ENCODE peak calls at places on chromosome 16, in six cellular contexts. Z is astrocyte of the spinal cord, Q is MM.1S, V is lower leg skin, E is fibroblast of the aortic adventitia, A is tibial artery. B is an unnamed sample.

GRCh38 chr16:89392881-89393730 is 97.3 kb downstream of the ANKRD11 start:
- DNase-seq in Z (no peak), A (no peak), Q (no peak), V (no peak), E (no peak), B (no peak)

GRCh38 chr16:22240023-22240697 is 34.1 kb downstream of the EEF2K start:
- DNase-seq in Q (no peak), Z (no peak), A (no peak), V (peak), E (peak), B (no peak)

GRCh38 chr16:54080524-54081008 is 206.0 kb downstream of the IRX3 start:
- DNase-seq in Z (peak), V (peak), E (peak), Q (no peak), A (no peak), B (peak)

GRCh38 chr16:10984509-10984908 is 40.1 kb downstream of the CLEC16A start:
- DNase-seq in Q (peak), V (no peak), E (peak), A (no peak), Z (peak), B (peak)

GRCh38 chr16:35510701-35511100 is 2051.3 kb downstream of the TP53TG3F start:
- DNase-seq in Q (peak), V (no peak), A (no peak), E (no peak), Z (no peak), B (no peak)

GRCh38 chr16:72905581-72905980 is 142.3 kb downstream of the ZFHX3 start:
- DNase-seq in Z (peak), E (peak), Q (no peak), V (no peak), A (no peak), B (peak)

GRCh38 chr16:87661561-87661960 is 59.3 kb downstream of the JPH3 start:
- DNase-seq in A (no peak), Z (peak), E (peak), Q (peak), V (no peak), B (peak)

GRCh38 chr16:592518-593306 is 2.8 kb downstream of the RAB40C start:
- DNase-seq in E (peak), Z (no peak), A (no peak), Q (no peak), V (peak), B (no peak)

GRCh38 chr16:72894291-72895151 is 153.4 kb downstream of the ZFHX3 start:
- DNase-seq in Q (no peak), V (no peak), A (peak), E (peak), Z (peak), B (no peak)

GRCh38 chr16:65122724-65122973 is 786 bp upstream of the CDH11 start:
- DNase-seq in V (no peak), A (no peak), E (no peak), Q (no peak), Z (no peak), B (no peak)

DNA sequence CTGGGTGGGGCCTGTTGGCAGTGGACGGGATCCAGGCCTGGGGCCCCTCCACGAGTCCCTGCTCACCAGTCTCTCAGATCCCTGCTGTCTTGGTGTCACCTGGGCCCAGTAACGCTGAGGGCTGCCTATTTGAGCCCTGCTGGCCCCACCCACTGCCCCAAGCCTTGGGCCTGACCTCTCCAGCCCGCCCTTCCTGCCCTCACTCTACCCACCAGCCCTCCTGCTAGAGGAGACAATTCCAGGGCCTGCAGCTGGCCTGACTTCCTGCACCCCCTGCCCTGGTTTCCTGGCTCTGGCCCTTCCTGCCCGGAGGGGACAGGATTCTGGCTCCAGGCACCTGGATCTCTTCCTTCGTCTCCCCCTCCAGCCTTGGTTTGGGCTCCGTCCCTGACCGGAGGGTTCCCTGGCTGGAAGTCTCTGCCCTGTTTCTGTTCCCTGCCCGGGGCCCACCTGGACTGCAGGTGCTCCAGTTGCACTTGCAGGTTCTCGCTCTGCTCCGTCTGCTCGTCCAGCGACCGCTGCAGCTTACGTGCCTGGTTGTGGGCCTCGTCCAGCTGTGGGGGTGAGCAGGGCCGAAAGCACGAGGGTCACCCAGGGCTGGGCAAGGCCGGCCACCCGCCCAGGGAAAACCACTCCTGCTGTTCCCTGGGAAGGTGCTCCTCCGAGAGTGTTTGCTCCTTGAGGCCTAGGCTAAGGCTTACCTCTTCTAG is 21.3 kb downstream of the CCDC102A start:
- DNase-seq in Q (no peak), E (no peak), A (no peak), Z (no peak), V (no peak), B (no peak)
- TF ChIP-seq CTCF in Q (no peak), E (no peak), A (no peak), Z (no peak), V (no peak), B (no peak)

DNA sequence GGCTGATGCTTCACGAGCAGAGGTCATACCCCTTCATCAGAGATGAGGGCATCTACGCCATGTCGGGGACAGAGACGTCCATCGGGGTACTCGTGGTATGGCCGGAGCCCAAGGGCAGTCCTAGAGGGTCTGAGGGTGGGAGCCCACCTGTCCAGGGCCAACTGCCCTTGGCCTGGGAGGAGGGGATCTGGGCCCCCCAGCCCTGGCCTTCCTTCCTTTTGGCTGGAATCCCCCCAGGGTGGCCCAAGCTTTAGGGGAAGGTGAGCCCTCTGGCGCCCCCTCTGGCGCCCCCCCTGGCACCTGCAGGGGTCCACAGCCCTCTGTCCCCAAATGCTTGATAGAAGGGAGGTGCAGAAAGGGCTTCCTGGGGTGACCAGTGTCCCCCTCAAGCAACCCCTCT is 69.3 kb downstream of the SCNN1B start:
- DNase-seq in A (no peak), V (no peak), Q (no peak), E (no peak), Z (no peak), B (no peak)
- TF ChIP-seq CTCF in A (no peak), V (no peak), Q (peak), E (no peak), Z (no peak), B (no peak)

DNA sequence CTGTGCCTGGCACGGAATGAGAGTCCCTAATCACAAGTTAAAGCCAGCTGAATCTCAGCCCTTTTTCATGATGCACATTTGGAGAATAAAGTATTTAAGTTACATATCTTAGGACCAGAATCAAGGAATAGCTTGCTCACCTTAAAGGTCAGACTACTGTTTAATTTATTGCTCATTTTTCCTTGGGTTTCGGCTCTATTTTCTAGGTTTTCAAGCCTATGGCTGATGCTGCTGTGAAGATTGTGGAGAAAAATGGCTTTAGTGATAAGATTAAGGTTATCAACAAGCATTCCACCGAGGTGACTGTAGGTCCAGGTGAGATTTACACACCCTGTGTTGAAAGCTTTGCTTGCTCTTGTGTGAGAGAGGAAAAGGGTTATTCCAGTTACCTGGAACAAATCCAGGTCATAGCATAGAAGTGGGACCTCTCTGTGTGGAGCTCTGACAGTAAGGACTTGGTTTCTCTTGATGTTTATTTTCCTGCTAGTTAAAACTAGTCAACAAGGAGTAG is 18.1 kb downstream of the PRMT7 start:
- DNase-seq in Z (no peak), Q (no peak), A (no peak), V (no peak), E (no peak), B (no peak)
- TF ChIP-seq CTCF in Z (no peak), Q (no peak), A (no peak), V (no peak), E (no peak), B (peak)

GRCh38 chr16:51121850-51122249 is 29.2 kb downstream of the SALL1 start:
- DNase-seq in V (no peak), A (no peak), Q (no peak), Z (no peak), E (no peak), B (no peak)

GRCh38 chr16:51129105-51129504 is 22.0 kb downstream of the SALL1 start:
- DNase-seq in Q (no peak), E (peak), A (no peak), Z (peak), V (no peak), B (no peak)

GRCh38 chr16:51121009-51121347 is 30.1 kb downstream of the SALL1 start:
- DNase-seq in A (no peak), Z (no peak), V (no peak), E (no peak), Q (no peak), B (no peak)

GRCh38 chr16:51124896-51125295 is 26.2 kb downstream of the SALL1 start:
- DNase-seq in E (no peak), A (no peak), Z (no peak), V (no peak), Q (no peak), B (no peak)

GRCh38 chr16:51125992-51126391 is 25.1 kb downstream of the SALL1 start:
- DNase-seq in E (no peak), V (no peak), A (no peak), Z (no peak), Q (no peak), B (no peak)
- TF ChIP-seq CTCF in E (no peak), V (no peak), A (no peak), Z (no peak), Q (no peak), B (peak)

DNA sequence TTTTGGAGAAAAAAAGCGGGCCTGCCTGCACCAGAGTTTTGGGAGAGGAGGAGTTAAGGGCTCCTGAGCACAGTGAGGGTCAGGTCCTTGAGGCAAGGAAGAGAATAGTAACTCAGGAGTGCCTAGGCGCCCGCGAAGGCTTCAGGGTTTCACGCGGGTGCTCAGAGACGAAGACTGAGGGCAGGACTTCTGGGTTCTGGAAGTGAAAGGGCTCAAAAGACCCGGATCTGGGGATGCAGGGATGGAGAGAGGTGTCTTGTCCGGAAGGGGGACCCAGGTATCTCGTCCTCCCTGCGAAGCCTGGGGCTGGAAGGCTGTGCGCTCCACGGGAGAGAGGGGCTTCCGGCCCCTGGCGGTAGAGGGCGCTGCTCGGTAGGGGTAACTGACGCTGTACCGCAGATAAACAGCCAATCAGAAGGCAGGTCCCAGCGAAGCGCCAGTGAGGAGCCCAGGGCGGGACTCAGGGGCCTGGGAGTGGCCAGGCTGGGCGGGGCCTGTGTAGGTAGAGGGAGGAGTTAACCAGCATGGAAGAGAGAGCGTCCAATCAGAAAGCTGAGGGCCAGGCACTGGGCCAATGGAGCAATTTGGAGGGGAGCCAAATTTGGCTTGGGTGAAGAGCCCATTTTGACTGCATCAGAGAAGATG is 729 bp downstream of the TGFB1I1 start:
- DNase-seq in Z (peak), Q (no peak), E (peak), V (peak), A (peak), B (peak)
- TF ChIP-seq CTCF in Z (peak), Q (no peak), E (peak), V (peak), A (peak), B (peak)

B was measured in HFFc6.